ENCODE peak calls at places on chromosomes 11 and 22, in five cellular contexts. A, E, Z, X and R are unnamed samples.

GRCh38 chr22:35589071-35589735 is 27.9 kb downstream of the MB start:
- DNase-seq in A (no peak), E (peak; percentile 73), Z (no peak), X (peak; percentile 97), R (peak; percentile 85)

GRCh38 chr11:111905391-111905790 is 6.2 kb downstream of the CRYAB start:
- DNase-seq in A (no peak), E (no peak), Z (no peak), X (no peak), R (no peak)

GRCh38 chr11:111069076-111069475 is 176.4 kb upstream of the POU2AF2 start:
- DNase-seq in A (peak; percentile 76), E (no peak), Z (no peak), X (no peak), R (peak; percentile 20)

GRCh38 chr11:65593518-65594414 is 1.8 kb downstream of the KCNK7 start:
- DNase-seq in A (peak; percentile 83), E (no peak), Z (no peak), X (no peak), R (no peak)

GRCh38 chr22:42061041-42061440 is 9.6 kb downstream of the NAGA start:
- DNase-seq in A (no peak), E (no peak), Z (no peak), X (no peak), R (no peak)

GRCh38 chr11:83070044-83070877 is 1.4 kb downstream of the RAB30 start:
- DNase-seq in A (peak; percentile 80), E (no peak), Z (no peak), X (no peak), R (peak; percentile 72)

GRCh38 chr22:42595434-42595833 is 19.2 kb downstream of the POLDIP3 start:
- DNase-seq in A (no peak), E (no peak), Z (no peak), X (no peak), R (no peak)

GRCh38 chr11:60370811-60371297 is 7.5 kb upstream of the MS4A7 start:
- DNase-seq in A (no peak), E (no peak), Z (no peak), X (no peak), R (no peak)

GRCh38 chr11:79894111-79894510 is 453.3 kb upstream of the TENM4 start:
- DNase-seq in A (no peak), E (no peak), Z (no peak), X (no peak), R (no peak)

GRCh38 chr11:93411705-93412104 is 81.2 kb downstream of the DEUP1 start:
- DNase-seq in A (no peak), E (no peak), Z (no peak), X (no peak), R (no peak)

GRCh38 chr11:34224434-34224966 is 119.1 kb downstream of the NAT10 start:
- DNase-seq in A (no peak), E (no peak), Z (no peak), X (no peak), R (no peak)

GRCh38 chr22:48051796-48052620 is 1289.6 kb downstream of the TBC1D22A start:
- DNase-seq in A (no peak), E (no peak), Z (no peak), X (no peak), R (no peak)

GRCh38 chr22:31556627-31557203 is 60.4 kb downstream of the SFI1 start:
- DNase-seq in A (peak; percentile 60), E (peak; percentile 36), Z (no peak), X (no peak), R (peak; percentile 50)

GRCh38 chr11:45661417-45662055 is 3.9 kb downstream of the CHST1 start:
- DNase-seq in A (no peak), E (no peak), Z (no peak), X (no peak), R (no peak)

GRCh38 chr11:45659818-45660160 is 5.6 kb downstream of the CHST1 start:
- DNase-seq in A (no peak), E (no peak), Z (no peak), X (no peak), R (no peak)

GRCh38 chr11:45659031-45659817 is 6.2 kb downstream of the CHST1 start:
- DNase-seq in A (no peak), E (no peak), Z (no peak), X (peak; percentile 31), R (no peak)

GRCh38 chr11:45662096-45662664 is 3.2 kb downstream of the CHST1 start:
- DNase-seq in A (no peak), E (no peak), Z (no peak), X (no peak), R (no peak)

GRCh38 chr11:45660717-45661416 is 4.6 kb downstream of the CHST1 start:
- DNase-seq in A (peak; percentile 55), E (no peak), Z (no peak), X (no peak), R (no peak)
- H3K27me3 ChIP-seq in A (peaks cover 28% of the 10 kb centered on the region), E (peaks cover 56% of the 10 kb centered on the region), Z (peaks cover 27% of the 10 kb centered on the region), X (peaks cover 49% of the 10 kb centered on the region), R (peaks cover 19% of the 10 kb centered on the region)

DNA sequence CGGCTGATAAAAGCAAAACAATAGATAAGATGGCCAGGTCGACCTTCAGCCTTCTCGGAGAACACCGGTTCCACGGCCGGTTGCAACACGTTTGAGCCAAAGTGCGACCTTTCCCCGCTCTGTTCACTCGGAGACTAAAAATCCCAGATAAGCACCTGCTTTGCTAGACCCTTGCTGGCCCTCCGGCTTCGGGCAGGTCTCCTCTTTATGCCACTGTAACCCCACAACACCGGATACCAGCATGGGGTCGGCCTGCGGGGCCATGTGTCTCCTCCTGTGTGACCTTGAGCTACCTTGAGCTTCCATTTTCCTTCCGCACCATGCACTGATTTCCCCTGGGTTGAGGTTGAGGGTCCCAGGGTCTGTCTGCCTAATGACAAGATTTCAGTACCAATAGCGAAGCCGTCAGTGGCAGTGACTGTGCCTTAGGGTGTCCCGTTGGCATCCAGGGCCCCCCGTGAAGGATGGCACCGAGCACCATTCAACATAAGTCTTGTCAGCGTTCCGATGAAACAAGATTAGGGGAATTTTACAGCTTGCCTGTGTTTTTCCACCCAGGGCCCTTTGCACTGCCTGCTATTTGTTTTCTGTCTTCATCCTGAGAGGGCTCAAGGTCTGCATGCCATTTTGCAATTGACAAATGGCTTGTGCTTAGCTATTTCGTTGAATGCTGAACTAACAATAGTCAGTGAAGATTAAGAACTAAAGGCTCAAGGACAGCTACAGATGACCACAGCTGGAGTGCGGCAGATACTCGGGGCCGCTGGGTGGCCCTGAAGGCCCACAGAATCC is 118.6 kb downstream of the KCNQ1 start:
- DNase-seq in A (no peak), E (no peak), Z (no peak), X (peak; percentile 47), R (peak; percentile 72)
- H3K27me3 ChIP-seq in A (peaks cover 40% of the 10 kb centered on the region), E (no peaks in the 10 kb centered on the region), Z (no peaks in the 10 kb centered on the region), X (no peaks in the 10 kb centered on the region), R (no peaks in the 10 kb centered on the region)

DNA sequence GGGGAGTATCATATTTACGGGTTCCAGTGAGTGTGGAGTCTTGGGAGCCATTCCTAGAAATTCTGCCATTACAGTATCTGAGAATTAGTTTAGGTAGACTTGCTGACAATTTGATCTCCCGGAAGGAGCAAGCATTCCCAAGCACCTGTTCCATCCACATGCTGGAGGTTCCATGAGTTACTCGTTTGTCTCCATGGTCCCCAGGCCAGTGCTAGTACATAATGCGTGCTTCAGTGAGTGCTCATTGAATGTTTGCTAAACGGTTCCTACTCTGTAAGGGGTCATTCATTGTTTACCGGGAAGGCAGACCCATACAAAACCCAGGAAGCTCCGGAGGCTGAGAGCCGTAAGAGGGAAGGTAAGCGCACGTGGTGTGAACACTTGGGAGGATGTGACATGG is 27.4 kb upstream of the MYOD1 start:
- DNase-seq in A (no peak), E (no peak), Z (no peak), X (no peak), R (no peak)
- H3K27me3 ChIP-seq in A (peaks cover 46% of the 10 kb centered on the region), E (peaks cover 41% of the 10 kb centered on the region), Z (no peaks in the 10 kb centered on the region), X (peaks cover 75% of the 10 kb centered on the region), R (peaks cover 1% of the 10 kb centered on the region)

DNA sequence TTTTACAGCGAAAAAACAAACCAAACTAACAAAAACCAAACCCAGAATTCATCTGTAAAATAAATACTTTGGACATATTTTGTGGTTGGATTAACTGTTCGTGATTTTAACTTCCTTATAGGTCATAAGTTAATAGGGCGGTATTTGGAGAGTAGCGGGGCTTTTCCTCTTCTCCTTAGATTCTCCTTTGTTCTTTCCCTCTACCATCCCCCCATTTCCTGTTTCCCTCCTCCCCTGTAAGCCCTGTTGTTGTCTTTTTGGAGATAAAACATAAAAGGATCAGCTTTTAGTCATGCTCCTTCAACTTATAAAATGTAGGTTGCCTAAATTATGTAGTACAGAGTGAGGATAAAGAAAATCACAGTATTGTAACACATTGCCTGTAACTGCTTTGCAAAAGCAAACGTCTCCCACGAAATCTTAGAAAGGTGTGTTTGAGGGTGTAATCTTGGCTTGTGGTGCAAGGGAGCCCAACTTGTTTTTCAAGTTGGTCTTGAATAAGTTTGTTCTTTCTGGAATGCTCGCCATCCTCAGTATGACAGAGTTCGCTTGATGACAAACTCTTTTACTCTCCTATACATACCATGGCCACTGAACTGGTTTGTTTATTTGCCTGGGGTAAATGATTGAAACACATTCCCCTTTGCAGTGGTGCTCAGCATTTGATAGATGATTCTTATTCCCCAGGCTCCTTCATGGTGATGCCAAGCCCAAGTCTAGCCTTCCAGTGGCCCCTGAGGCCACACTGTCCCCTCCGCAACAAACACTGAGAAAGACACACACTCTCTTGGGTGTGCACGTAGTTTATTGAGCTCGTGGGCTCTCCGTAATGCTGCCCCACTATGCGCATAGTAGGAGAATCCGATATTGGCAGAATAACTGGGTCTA is 49.4 kb downstream of the TEAD1 start:
- DNase-seq in A (peak; percentile 85), E (no peak), Z (no peak), X (no peak), R (peak; percentile 86)
- H3K27me3 ChIP-seq in A (no peaks in the 10 kb centered on the region), E (peaks cover 25% of the 10 kb centered on the region), Z (no peaks in the 10 kb centered on the region), X (no peaks in the 10 kb centered on the region), R (no peaks in the 10 kb centered on the region)

DNA sequence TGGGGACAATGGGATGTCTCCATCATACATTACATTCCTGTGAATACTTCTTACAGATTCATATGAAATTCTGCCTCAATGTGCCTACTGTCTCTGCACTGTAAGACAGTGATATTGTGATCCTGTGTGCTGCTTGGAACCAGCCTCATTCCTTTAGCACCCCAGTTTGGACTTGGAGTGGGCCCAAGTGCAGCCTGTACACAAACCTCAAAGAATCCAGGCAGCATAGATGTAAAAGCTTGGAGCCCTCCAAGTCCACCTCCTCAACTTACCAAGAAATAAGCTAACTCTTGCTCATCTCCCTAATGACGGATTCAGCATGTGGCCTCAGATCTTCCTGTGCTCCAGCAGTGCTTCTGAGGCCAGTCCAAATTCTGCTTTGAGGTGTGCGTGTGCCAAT is 24.4 kb downstream of the GRAP2 start:
- DNase-seq in A (no peak), E (no peak), Z (no peak), X (no peak), R (no peak)
- H3K27me3 ChIP-seq in A (no peaks in the 10 kb centered on the region), E (no peaks in the 10 kb centered on the region), Z (no peaks in the 10 kb centered on the region), X (peaks cover 10% of the 10 kb centered on the region), R (no peaks in the 10 kb centered on the region)

DNA sequence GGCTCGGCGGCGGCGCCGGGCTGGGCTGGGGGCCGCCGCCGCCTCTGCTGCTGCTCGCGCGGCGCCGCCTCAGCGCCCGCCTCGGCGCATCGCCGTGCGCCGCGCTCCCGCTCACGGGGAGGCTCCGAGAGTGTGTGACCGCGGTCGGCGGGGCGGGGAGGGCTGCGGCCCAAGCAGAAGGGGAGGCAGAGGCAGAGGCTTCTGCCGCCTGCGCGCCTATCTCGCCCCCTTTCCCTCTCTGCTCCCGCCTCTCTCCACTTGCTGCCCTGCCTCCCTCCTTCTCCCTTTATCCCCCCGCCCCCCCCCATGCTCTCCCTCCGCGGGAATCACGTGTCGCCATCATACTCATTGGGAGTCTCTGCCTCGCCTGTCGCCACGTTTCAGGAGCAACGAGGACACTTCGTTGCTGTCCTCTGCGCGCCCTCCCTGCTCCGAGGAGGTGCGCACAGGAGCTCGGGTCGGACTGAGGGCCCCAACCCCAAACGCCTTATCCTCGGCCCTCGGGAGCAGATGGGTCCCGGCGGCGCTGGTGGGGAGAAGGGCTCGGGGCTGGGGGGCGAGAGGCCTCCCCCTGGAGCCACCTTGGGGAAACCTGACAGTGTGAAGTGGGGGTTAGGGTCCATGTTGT is at the start of gene GUCY1A2:
- DNase-seq in A (peak; percentile 53), E (no peak), Z (peak; percentile 18), X (peak; percentile 34), R (no peak)
- H3K27me3 ChIP-seq in A (peaks cover 44% of the 10 kb centered on the region), E (peaks cover 12% of the 10 kb centered on the region), Z (no peaks in the 10 kb centered on the region), X (peaks cover 59% of the 10 kb centered on the region), R (no peaks in the 10 kb centered on the region)